ENCODE peak calls at places on chromosomes 5 and 9, in eight cellular contexts. Y is iPS DF 6.9; C is astrocyte; T is CD4-positive, CD25-positive, alpha-beta regulatory T cell; O is CD8-positive, alpha-beta T cell; Z is adrenal gland; L is tibial artery; Q is IMR-90. P is an unnamed sample.

GRCh38 chr5:154753792-154754191 is 1.4 kb upstream of the LARP1 start:
- DNase-seq in Y (no peak), C (peak), T (no peak), O (no peak), Z (peak), L (peak), Q (peak), P (no peak)

GRCh38 chr9:87435189-87435880 is 62.3 kb upstream of the DAPK1 start:
- DNase-seq in Y (no peak), C (no peak), T (no peak), O (no peak), Z (no peak), L (no peak), Q (no peak), P (no peak)

GRCh38 chr9:33778700-33779351 is 16.5 kb upstream of the PRSS3 start:
- DNase-seq in Y (peak), C (peak), T (peak), O (peak), Z (peak), L (peak), Q (peak), P (peak)

GRCh38 chr5:139709587-139710369 is 61.6 kb downstream of the CXXC5 start:
- DNase-seq in Y (no peak), C (no peak), T (no peak), O (no peak), Z (no peak), L (no peak), Q (no peak), P (peak)

GRCh38 chr5:147534172-147534951 is 24.5 kb upstream of the DPYSL3 start:
- DNase-seq in Y (no peak), C (peak), T (no peak), O (no peak), Z (no peak), L (no peak), Q (peak), P (no peak)

GRCh38 chr9:133995012-133995896 is 3.1 kb upstream of the VAV2 start:
- DNase-seq in Y (no peak), C (peak), T (no peak), O (no peak), Z (no peak), L (no peak), Q (no peak), P (no peak)

GRCh38 chr9:116141864-116142561 is 11.6 kb upstream of the PAPPA start:
- DNase-seq in Y (no peak), C (peak), T (no peak), O (no peak), Z (no peak), L (no peak), Q (no peak), P (no peak)

GRCh38 chr5:57828221-57828620 is 345.6 kb upstream of the ACTBL2 start:
- DNase-seq in Y (no peak), C (peak), T (no peak), O (no peak), Z (no peak), L (no peak), Q (no peak), P (no peak)

GRCh38 chr5:56330167-56330566 is 97.0 kb upstream of the ANKRD55 start:
- DNase-seq in Y (no peak), C (no peak), T (no peak), O (no peak), Z (no peak), L (no peak), Q (no peak), P (no peak)
- H3K27ac ChIP-seq in Y (no peak), C (no peak), T (peak), O (no peak), Z (no peak), L (no peak), Q (no peak), P (no peak)

GRCh38 chr9:111282940-111283339 is 47.1 kb downstream of the OR2K2 start:
- DNase-seq in Y (no peak), C (no peak), T (no peak), O (no peak), Z (no peak), L (no peak), Q (no peak), P (no peak)

GRCh38 chr9:111284703-111285102 is 45.3 kb downstream of the OR2K2 start:
- DNase-seq in Y (no peak), C (no peak), T (no peak), O (no peak), Z (no peak), L (no peak), Q (no peak), P (no peak)

DNA sequence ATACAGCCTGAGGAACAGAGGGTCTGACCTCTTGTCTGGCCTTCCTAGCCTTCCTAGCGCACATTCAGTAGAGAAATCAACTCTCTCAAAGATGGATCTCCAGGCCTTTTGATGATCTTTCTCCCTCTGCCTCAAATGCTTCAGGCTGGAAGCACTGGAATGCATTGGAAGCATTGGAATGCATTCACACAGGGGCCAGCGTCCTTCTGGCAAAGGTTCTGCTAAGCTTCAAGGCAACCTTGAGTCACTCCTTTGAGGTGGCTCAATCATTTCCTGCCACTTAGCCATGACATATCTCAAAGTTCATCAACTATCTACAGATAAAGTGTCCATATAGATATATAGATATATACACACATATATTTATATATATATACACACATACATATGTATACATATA is 42.9 kb downstream of the OR2K2 start:
- DNase-seq in Y (no peak), C (peak), T (no peak), O (no peak), Z (no peak), L (no peak), Q (peak), P (no peak)
- H3K27ac ChIP-seq in Y (no peak), C (no peak), T (no peak), O (no peak), Z (no peak), L (no peak), Q (peak), P (no peak)

GRCh38 chr9:131812116-131812790 is 72.4 kb upstream of the RAPGEF1 start:
- DNase-seq in Y (no peak), C (no peak), T (no peak), O (no peak), Z (no peak), L (no peak), Q (no peak), P (no peak)

GRCh38 chr9:131810351-131811170 is 70.7 kb upstream of the RAPGEF1 start:
- DNase-seq in Y (no peak), C (no peak), T (no peak), O (no peak), Z (no peak), L (no peak), Q (no peak), P (no peak)

GRCh38 chr9:131811405-131811804 is 71.5 kb upstream of the RAPGEF1 start:
- DNase-seq in Y (no peak), C (no peak), T (no peak), O (no peak), Z (no peak), L (no peak), Q (no peak), P (no peak)

GRCh38 chr9:131814714-131815113 is 74.8 kb upstream of the RAPGEF1 start:
- DNase-seq in Y (no peak), C (no peak), T (no peak), O (no peak), Z (no peak), L (no peak), Q (no peak), P (no peak)

DNA sequence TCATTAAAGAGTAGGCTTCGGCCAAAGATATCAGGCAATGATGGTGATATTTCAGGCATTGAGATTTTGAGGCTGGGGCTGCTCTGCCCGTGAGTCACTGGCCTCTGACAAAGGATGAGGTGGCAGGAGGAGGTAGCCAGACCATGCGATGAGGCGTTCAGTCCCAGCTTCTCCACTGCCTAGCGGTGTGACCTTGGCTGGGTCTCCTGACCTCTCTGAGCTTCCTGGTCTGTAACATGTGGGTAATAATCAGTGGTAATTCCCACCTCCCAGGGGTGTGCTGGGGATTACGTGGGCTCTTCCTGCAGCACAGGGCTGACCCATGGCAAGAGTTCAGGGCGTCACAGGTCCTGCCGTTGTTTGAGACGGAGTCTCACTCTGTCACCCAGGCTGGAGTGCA is 73.2 kb upstream of the RAPGEF1 start:
- DNase-seq in Y (no peak), C (peak), T (no peak), O (no peak), Z (no peak), L (no peak), Q (peak), P (no peak)
- H3K27ac ChIP-seq in Y (no peak), C (no peak), T (no peak), O (no peak), Z (no peak), L (no peak), Q (no peak), P (no peak)

GRCh38 chr5:69431424-69432303 is 16.7 kb downstream of the MARVELD2 start:
- DNase-seq in Y (no peak), C (no peak), T (no peak), O (no peak), Z (no peak), L (no peak), Q (no peak), P (no peak)
- H3K27ac ChIP-seq in Y (no peak), C (no peak), T (no peak), O (no peak), Z (no peak), L (no peak), Q (no peak), P (no peak)

GRCh38 chr9:109113892-109114609 is 5.7 kb downstream of the TMEM245 start:
- DNase-seq in Y (no peak), C (no peak), T (no peak), O (no peak), Z (peak), L (no peak), Q (no peak), P (no peak)
- H3K27ac ChIP-seq in Y (no peak), C (no peak), T (no peak), O (no peak), Z (peak), L (peak), Q (no peak), P (no peak)

GRCh38 chr5:14700478-14701436 is 36.2 kb downstream of the OTULIN start:
- DNase-seq in Y (no peak), C (no peak), T (no peak), O (no peak), Z (no peak), L (no peak), Q (no peak), P (no peak)

GRCh38 chr5:14701556-14701955 is 37.0 kb downstream of the OTULIN start:
- DNase-seq in Y (no peak), C (no peak), T (no peak), O (no peak), Z (no peak), L (no peak), Q (no peak), P (no peak)

GRCh38 chr5:14699159-14699558 is 34.6 kb downstream of the OTULIN start:
- DNase-seq in Y (no peak), C (no peak), T (no peak), O (no peak), Z (no peak), L (no peak), Q (no peak), P (no peak)

GRCh38 chr5:14699807-14700400 is 35.4 kb downstream of the OTULIN start:
- DNase-seq in Y (no peak), C (no peak), T (no peak), O (no peak), Z (no peak), L (no peak), Q (no peak), P (no peak)

DNA sequence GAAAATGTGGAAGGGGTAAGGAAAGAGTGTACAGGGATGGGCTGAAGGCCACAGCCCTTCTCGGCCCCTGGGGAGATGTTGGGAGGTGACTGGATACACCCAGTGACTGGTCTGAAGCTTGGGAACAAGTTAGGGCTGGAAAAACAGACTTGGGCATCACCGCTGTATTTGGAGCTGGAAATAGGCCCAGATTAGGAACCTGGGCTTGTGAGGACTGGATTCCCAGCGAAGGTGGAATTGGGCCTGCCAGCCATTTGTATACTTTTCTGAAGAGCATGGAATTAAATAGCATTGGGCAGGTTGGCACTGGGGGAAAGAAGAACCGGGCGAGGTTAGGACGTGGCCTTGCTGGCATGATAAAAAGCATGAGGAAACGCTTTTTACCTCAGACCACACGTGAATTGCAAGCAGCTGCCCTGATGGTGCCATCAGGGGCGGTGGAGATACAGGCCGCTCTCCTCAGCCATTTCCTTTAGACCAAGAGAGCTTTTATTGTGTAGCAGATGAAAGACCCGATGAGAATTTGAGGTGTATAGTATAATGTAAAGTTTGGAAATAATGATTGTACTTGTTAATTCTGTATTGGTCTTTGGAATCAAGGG is 37.8 kb downstream of the OTULIN start:
- DNase-seq in Y (no peak), C (no peak), T (no peak), O (no peak), Z (no peak), L (no peak), Q (no peak), P (no peak)
- H3K27ac ChIP-seq in Y (no peak), C (no peak), T (peak), O (no peak), Z (no peak), L (peak), Q (no peak), P (no peak)

DNA sequence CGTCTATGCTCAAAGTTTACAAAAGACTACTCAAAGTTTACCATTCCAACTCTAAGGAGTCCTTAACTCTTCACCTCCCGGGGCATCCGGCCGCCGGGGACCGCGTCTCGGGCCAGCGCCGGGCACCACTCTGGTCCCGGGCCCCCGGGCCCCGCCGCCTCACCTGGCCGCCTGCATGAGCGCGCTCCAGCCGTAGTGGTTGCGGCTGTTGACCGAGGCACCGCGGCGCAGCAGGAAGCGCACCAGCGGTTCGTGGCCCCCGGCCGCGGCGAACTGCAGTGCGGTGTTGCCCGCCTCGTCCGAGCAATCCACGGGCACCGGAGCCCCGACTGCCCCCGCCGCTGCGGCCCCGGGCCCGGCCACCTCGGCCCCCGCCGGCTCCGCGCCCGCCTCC is 388 bp downstream of the ANKS6 start:
- DNase-seq in Y (no peak), C (no peak), T (no peak), O (no peak), Z (peak), L (no peak), Q (no peak), P (no peak)
- H3K27ac ChIP-seq in Y (no peak), C (no peak), T (no peak), O (no peak), Z (no peak), L (peak), Q (peak), P (peak)

GRCh38 chr9:121736964-121737462 is 85.6 kb downstream of the DAB2IP start:
- DNase-seq in Y (no peak), C (no peak), T (no peak), O (no peak), Z (peak), L (peak), Q (no peak), P (no peak)
- H3K27ac ChIP-seq in Y (no peak), C (no peak), T (no peak), O (no peak), Z (no peak), L (peak), Q (peak), P (no peak)

DNA sequence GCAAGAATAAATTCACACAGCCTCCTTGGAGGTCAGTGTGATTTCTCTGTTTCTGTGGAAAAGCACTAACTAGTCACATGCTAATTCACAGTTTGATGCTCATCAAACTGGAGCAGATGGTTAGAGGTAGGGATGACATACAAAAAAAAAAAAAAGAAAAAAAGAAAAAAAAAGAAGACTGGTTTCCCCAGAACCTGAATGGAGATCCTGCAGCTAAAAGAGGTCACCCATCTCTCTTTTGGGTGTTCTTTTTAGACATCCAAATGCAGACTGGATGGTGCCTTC is 123.7 kb upstream of the ANKRD55 start:
- DNase-seq in Y (no peak), C (no peak), T (no peak), O (no peak), Z (no peak), L (no peak), Q (no peak), P (no peak)
- H3K27ac ChIP-seq in Y (no peak), C (no peak), T (no peak), O (no peak), Z (no peak), L (no peak), Q (no peak), P (no peak)

P was measured in naive thymus-derived CD4-positive, alpha-beta T cell.